ENCODE peak calls at places on chromosome 21, in ten cellular contexts. W is HCT116; Z is CD8-positive, alpha-beta T cell; B is GM06990; R is body of pancreas; M is heart left ventricle; N is SK-N-SH; V is fibroblast of lung; P is stomach; O is Panc1. C is an unnamed sample. For H3K36me3, the result is how much of the 10 kb centered on the place peaks cover.

GRCh38 chr21:28636988-28637691 is 355.5 kb downstream of the LTN1 start:
- DNase-seq in N (no peak), M (no peak), W (no peak), B (no peak), Z (no peak), R (no peak), O (peak), V (peak), P (no peak), C (peak)

GRCh38 chr21:27451116-27451515 is 484.2 kb upstream of the ADAMTS5 start:
- DNase-seq in V (no peak), O (no peak), M (no peak), P (no peak), Z (no peak), B (no peak), W (no peak), R (no peak), N (no peak), C (no peak)

GRCh38 chr21:34204021-34204420 is 130.6 kb downstream of the MRPS6 start:
- DNase-seq in W (no peak), Z (no peak), B (no peak), M (no peak), N (no peak), R (no peak), O (no peak), V (no peak), P (no peak), C (no peak)

GRCh38 chr21:35113064-35113463 is 64.0 kb upstream of the RUNX1 start:
- DNase-seq in O (no peak), R (no peak), V (peak), B (no peak), P (no peak), Z (no peak), W (no peak), N (no peak), M (no peak), C (peak)

GRCh38 chr21:31158789-31159581 is 120.7 kb upstream of the KRTAP19-8 start:
- DNase-seq in N (no peak), B (no peak), M (no peak), Z (no peak), O (no peak), W (no peak), P (no peak), V (no peak), R (no peak), C (no peak)

GRCh38 chr21:42527489-42528158 is 14.0 kb downstream of the SLC37A1 start:
- DNase-seq in N (no peak), B (peak), R (no peak), V (no peak), O (no peak), Z (peak), P (no peak), M (no peak), W (no peak), C (no peak)

GRCh38 chr21:29477941-29478340 is 179.2 kb downstream of the BACH1 start:
- DNase-seq in M (no peak), N (no peak), B (no peak), W (no peak), P (no peak), V (peak), O (no peak), R (no peak), Z (no peak), C (peak)

GRCh38 chr21:46599251-46599572 is 5.7 kb downstream of the S100B start:
- DNase-seq in Z (no peak), B (no peak), O (no peak), R (no peak), W (no peak), M (peak), V (peak), P (no peak), N (peak), C (peak)

GRCh38 chr21:21137986-21138385 is 139.8 kb downstream of the NCAM2 start:
- DNase-seq in M (no peak), W (no peak), V (peak), Z (no peak), R (no peak), O (no peak), P (no peak), N (no peak), B (no peak), C (peak)

GRCh38 chr21:16773206-16773605 is 739.6 kb upstream of the CXADR start:
- DNase-seq in N (no peak), O (no peak), R (no peak), P (no peak), V (peak), Z (no peak), M (no peak), B (no peak), W (no peak), C (no peak)

GRCh38 chr21:27648560-27648959 is 681.7 kb upstream of the ADAMTS5 start:
- DNase-seq in P (no peak), Z (no peak), O (no peak), N (no peak), B (no peak), R (no peak), V (peak), W (no peak), M (no peak), C (peak)

GRCh38 chr21:31546402-31547155 is 112.9 kb upstream of the SOD1 start:
- DNase-seq in O (no peak), P (no peak), Z (no peak), M (no peak), R (no peak), N (no peak), W (no peak), B (no peak), V (peak), C (no peak)

GRCh38 chr21:26736449-26736848 is 108.8 kb downstream of the ADAMTS1 start:
- DNase-seq in M (no peak), N (no peak), Z (no peak), V (no peak), W (no peak), B (no peak), O (no peak), P (no peak), R (no peak), C (no peak)

GRCh38 chr21:22575165-22575584 is 1577.0 kb downstream of the NCAM2 start:
- DNase-seq in P (no peak), B (no peak), O (no peak), M (no peak), N (peak), W (no peak), R (no peak), Z (no peak), V (no peak), C (no peak)

GRCh38 chr21:42089093-42089631 is 18.0 kb downstream of the UMODL1 start:
- DNase-seq in O (no peak), Z (peak), V (no peak), P (no peak), W (no peak), B (no peak), M (no peak), R (no peak), N (no peak), C (no peak)

GRCh38 chr21:29870814-29871213 is 69.0 kb downstream of the GRIK1 start:
- DNase-seq in P (no peak), Z (no peak), M (no peak), W (no peak), O (no peak), V (no peak), R (no peak), B (no peak), N (no peak), C (no peak)

GRCh38 chr21:33899199-33899598 is 16.4 kb downstream of the ATP5PO start:
- DNase-seq in Z (no peak), P (no peak), W (no peak), N (no peak), M (no peak), B (no peak), R (peak), V (peak), O (no peak), C (no peak)

GRCh38 chr21:21332492-21332891 is 334.3 kb downstream of the NCAM2 start:
- DNase-seq in O (no peak), N (no peak), R (no peak), B (no peak), M (no peak), P (no peak), Z (no peak), W (no peak), V (no peak), C (no peak)

GRCh38 chr21:7917729-7918128 is 2603.7 kb upstream of the TPTE start:
- DNase-seq in B (no peak), O (no peak), N (no peak), W (no peak), M (no peak), R (no peak), P (no peak), V (no peak), Z (no peak), C (no peak)

GRCh38 chr21:16302851-16303282 is 573.1 kb downstream of the USP25 start:
- DNase-seq in M (peak), R (peak), B (no peak), Z (no peak), P (no peak), N (no peak), O (no peak), W (no peak), V (peak), C (peak)

GRCh38 chr21:22710725-22711124 is 1712.5 kb downstream of the NCAM2 start:
- DNase-seq in O (no peak), R (no peak), Z (no peak), W (no peak), V (no peak), P (no peak), N (no peak), M (no peak), B (no peak), C (no peak)

GRCh38 chr21:41360072-41360821 is 1.6 kb upstream of the MX2 start:
- DNase-seq in V (peak), W (no peak), P (peak), B (no peak), Z (no peak), O (no peak), R (peak), M (no peak), N (no peak), C (no peak)

GRCh38 chr21:28220670-28221069 is 772.0 kb downstream of the LTN1 start:
- DNase-seq in W (no peak), Z (no peak), M (no peak), O (no peak), B (no peak), V (peak), R (no peak), N (no peak), P (no peak), C (no peak)

GRCh38 chr21:18000961-18001522 is 181.9 kb upstream of the C21orf91 start:
- DNase-seq in B (no peak), W (no peak), O (no peak), R (no peak), Z (no peak), P (no peak), V (no peak), N (no peak), M (no peak), C (no peak)

GRCh38 chr21:32894321-32894720 is 122.8 kb upstream of the PAXBP1 start:
- DNase-seq in R (no peak), O (no peak), N (no peak), B (no peak), Z (no peak), P (no peak), M (no peak), V (no peak), W (no peak), C (no peak)

GRCh38 chr21:29424728-29425127 is 126.0 kb downstream of the BACH1 start:
- DNase-seq in V (no peak), B (no peak), O (no peak), N (no peak), M (no peak), W (no peak), Z (no peak), R (no peak), P (no peak), C (no peak)

GRCh38 chr21:33973268-33973667 is 57.7 kb upstream of the ATP5PO start:
- DNase-seq in V (peak), R (no peak), N (no peak), O (no peak), Z (no peak), B (no peak), W (no peak), M (no peak), P (no peak), C (no peak)

GRCh38 chr21:30502041-30502440 is at the start of gene KRTAP19-5:
- DNase-seq in O (no peak), B (no peak), N (no peak), Z (no peak), V (no peak), M (no peak), W (no peak), R (no peak), P (no peak), C (no peak)

GRCh38 chr21:30936207-30936606 is 54.8 kb upstream of the KRTAP11-1 start:
- DNase-seq in W (no peak), O (no peak), Z (no peak), R (no peak), V (no peak), N (no peak), B (no peak), P (no peak), M (no peak), C (no peak)

GRCh38 chr21:30256100-30256499 is 26.6 kb downstream of the KRTAP24-1 start:
- DNase-seq in M (no peak), R (no peak), Z (no peak), N (no peak), O (no peak), B (no peak), W (no peak), V (no peak), P (no peak), C (no peak)

GRCh38 chr21:42263591-42264131 is 44.7 kb downstream of the ABCG1 start:
- DNase-seq in Z (no peak), O (no peak), R (peak), P (no peak), V (no peak), W (no peak), M (peak), B (no peak), N (no peak), C (no peak)

GRCh38 chr21:23694396-23694795 is 1912.9 kb downstream of the MRPL39 start:
- DNase-seq in V (no peak), B (no peak), Z (no peak), W (no peak), M (no peak), N (no peak), O (no peak), P (no peak), R (no peak), C (no peak)

GRCh38 chr21:41112740-41113692 is 54.9 kb upstream of the BACE2 start:
- DNase-seq in Z (no peak), W (no peak), O (no peak), R (no peak), B (no peak), M (no peak), P (no peak), V (peak), N (peak), C (peak)

GRCh38 chr21:20445971-20446370 is 552.2 kb upstream of the NCAM2 start:
- DNase-seq in V (no peak), O (no peak), R (no peak), B (no peak), M (no peak), W (no peak), Z (no peak), N (no peak), P (no peak), C (no peak)

GRCh38 chr21:43686811-43687565 is 27.6 kb downstream of the RRP1B start:
- DNase-seq in N (no peak), P (no peak), R (no peak), B (no peak), Z (no peak), V (no peak), O (no peak), W (no peak), M (no peak), C (no peak)
- H3K36me3 ChIP-seq in N (half or more), P (half or more), R (under half), B (under half), Z (half or more), V (under half), O (under half), W (half or more), M (half or more), C (half or more)

DNA sequence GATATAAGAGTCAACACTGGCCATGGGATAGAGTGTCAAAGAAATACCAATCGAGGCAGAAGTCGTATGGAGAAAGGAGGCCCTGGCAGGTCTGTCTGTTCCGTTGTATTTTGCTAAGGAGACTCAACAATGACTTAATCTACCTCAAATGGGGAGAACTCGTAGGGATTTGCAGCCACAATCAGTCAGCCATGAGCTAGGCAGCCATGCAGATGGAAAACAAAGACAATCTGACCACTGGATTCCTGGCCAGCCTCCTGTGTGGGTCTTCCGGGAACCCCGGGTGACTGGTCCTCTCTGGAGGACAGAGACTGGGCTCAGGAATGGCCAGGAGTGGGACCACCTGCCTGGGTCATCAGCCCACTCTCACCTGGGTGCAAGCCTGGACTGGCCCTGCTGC is 167.8 kb downstream of the ETS2 start:
- DNase-seq in R (no peak), M (no peak), B (no peak), W (no peak), O (no peak), N (no peak), V (no peak), P (no peak), Z (no peak), C (no peak)
- TF ChIP-seq CTCF in R (no peak), M (no peak), B (no peak), W (no peak), O (no peak), N (no peak), V (no peak), P (no peak), Z (no peak), C (no peak)

GRCh38 chr21:37196847-37197246 is 70.3 kb downstream of the VPS26C start:
- DNase-seq in R (no peak), N (no peak), O (no peak), Z (no peak), M (no peak), V (no peak), W (no peak), B (no peak), P (no peak), C (no peak)
- H3K36me3 ChIP-seq in R (under half), N (half or more), O (under half), Z (under half), M (half or more), V (under half), W (under half), B (under half), P (half or more), C (half or more)

GRCh38 chr21:36706482-36706852 is 7.6 kb downstream of the SIM2 start:
- DNase-seq in M (peak), R (no peak), W (no peak), V (no peak), O (no peak), P (no peak), Z (no peak), B (no peak), N (no peak), C (no peak)
- TF ChIP-seq CTCF in M (no peak), R (no peak), W (no peak), V (no peak), O (no peak), P (no peak), Z (no peak), B (no peak), N (peak), C (no peak)

DNA sequence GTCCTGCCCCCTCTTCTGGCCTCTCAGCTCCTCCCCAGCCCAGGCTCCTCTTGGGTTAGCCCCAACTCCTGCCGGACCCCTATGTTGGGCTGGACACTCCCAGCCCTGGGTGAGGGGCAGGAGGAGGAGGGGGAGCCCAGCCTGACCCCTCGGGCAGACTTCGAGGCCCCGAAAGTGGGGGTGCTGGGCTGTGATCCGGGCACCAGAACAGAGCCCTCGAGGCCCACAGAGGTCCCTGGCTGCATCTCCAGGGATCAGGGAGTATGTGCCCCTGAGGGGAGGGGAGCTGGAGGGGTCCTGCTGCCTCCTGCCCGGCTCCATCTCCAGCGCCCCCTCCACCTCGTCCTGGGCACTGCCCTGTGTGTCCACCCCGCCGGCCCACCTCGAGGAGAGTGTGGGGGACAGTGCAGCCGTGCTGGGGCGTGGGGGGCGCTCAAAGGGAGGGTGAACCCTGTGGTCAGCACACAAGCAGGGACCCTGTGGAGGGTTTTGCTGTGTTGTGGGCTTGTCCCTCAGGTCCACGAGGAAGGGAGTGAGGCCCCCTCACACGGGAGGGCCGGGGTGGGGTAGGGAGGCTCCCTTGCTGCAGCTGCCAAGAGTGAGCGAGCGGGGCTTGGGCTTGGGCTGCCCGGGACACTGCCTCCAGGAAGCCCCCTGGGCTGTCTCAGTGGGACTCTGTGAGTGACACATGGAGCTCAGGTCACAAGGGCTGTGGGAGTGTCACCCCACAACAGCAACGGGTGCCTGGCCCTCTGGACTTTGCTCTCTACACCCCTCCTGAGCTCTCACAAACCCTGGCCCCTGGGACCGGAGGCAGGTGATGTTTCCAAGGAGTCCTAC is 54.4 kb downstream of the COL18A1 start:
- DNase-seq in Z (peak), B (no peak), N (no peak), V (no peak), W (no peak), O (no peak), R (no peak), M (no peak), P (no peak), C (no peak)
- H3K36me3 ChIP-seq in Z (under half), B (under half), N (under half), V (under half), W (under half), O (under half), R (under half), M (under half), P (under half), C (under half)

GRCh38 chr21:25334046-25334730 is 273.1 kb downstream of the MRPL39 start:
- DNase-seq in O (no peak), M (no peak), R (no peak), V (no peak), N (no peak), B (no peak), Z (no peak), W (no peak), P (no peak), C (no peak)
- TF ChIP-seq CTCF in O (no peak), M (no peak), R (no peak), V (no peak), N (no peak), B (no peak), Z (no peak), W (no peak), P (no peak), C (no peak)

GRCh38 chr21:15222711-15223110 is 157.9 kb upstream of the NRIP1 start:
- DNase-seq in W (peak), B (no peak), V (no peak), P (no peak), R (no peak), O (no peak), M (no peak), N (no peak), Z (no peak), C (no peak)
- H3K36me3 ChIP-seq in W (under half), B (under half), V (under half), P (under half), R (under half), O (under half), M (under half), N (under half), Z (under half), C (under half)

DNA sequence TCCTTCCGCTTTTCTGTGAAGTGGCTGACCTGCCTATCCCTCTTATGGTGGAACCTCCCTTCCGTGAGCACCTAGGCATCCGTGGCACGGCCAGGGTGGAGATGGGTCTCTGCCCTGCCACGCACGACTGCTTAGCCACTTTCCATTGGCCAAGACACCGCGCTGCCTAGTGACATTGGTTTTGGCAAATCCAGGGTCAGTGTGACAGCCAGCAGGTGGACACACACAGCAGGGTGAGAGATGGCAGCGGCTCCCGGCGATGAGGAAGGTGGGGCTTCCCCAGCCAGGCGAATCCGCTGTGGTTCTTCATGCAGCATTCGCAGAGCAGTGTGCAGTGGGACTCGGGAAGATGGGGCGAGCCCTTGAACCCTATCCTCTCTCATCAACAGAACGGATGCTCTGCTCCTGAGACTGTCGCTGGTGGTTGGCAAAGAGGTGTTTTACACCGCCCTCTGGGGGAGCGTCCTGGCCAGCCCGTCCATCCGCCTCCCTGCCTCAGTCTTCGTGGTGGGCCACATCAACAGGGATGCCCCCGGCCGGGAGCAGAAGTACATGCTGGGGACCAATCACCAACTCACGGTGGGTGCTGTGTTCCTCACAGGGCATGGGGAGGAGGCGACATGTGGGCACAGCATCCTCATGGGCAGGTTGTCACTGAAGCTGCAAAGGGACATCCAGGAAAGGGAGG is 51.8 kb downstream of the DOP1B start:
- DNase-seq in R (no peak), V (no peak), P (no peak), B (no peak), W (no peak), O (no peak), M (no peak), N (no peak), Z (no peak), C (no peak)
- TF ChIP-seq CTCF in R (no peak), V (no peak), P (no peak), B (no peak), W (no peak), O (no peak), M (no peak), N (no peak), Z (no peak), C (no peak)

C was measured in brain microvascular endothelial cell.